ENCODE peak calls at places on chromosomes 11 and 22, in ten cellular contexts. P is activated T-cell treated with anti-CD3 and anti-CD28 coated beads for 1 hour; M is stomach; X is breast epithelium; I is activated CD4-positive, alpha-beta T cell treated with anti-CD3 and anti-CD28 coated beads, Interleukin-2, amount 50 U/mL, for 48 hours; L is GF-D8; Z is stimulated activated CD4-positive, alpha-beta T cell treated with anti-CD3 and anti-CD28 coated beads, Interleukin-12 subunit alpha, Interleukin-12 subunit beta, amount 100 ng/mL, for 24 hours; T is Panc1; W is hypothalamus; D is neural crest cell. U is an unnamed sample.

GRCh38 chr22:40094449-40094848 is 83.3 kb upstream of the TNRC6B start:
- DNase-seq in M (no peak), Z (no peak), I (no peak), T (no peak), P (no peak), D (no peak), X (no peak), L (no peak), W (no peak), U (no peak)

GRCh38 chr11:14073821-14074529 is 111.5 kb downstream of the SPON1 start:
- DNase-seq in X (no peak), Z (no peak), W (no peak), D (no peak), P (no peak), L (no peak), T (no peak), M (no peak), I (no peak), U (no peak)

GRCh38 chr11:117410861-117411725 is 83.4 kb downstream of the CEP164 start:
- DNase-seq in L (no peak), T (no peak), X (no peak), I (no peak), Z (no peak), D (no peak), W (no peak), M (no peak), P (no peak), U (no peak)

GRCh38 chr11:62611705-62612365 is 740 bp downstream of the EML3 start:
- DNase-seq in X (no peak), M (peak; percentile 57), L (no peak), D (no peak), I (peak; percentile 65), T (no peak), W (peak; percentile 15), Z (peak; percentile 47), P (no peak), U (peak; percentile 77)

GRCh38 chr11:2820976-2821375 is 64.6 kb downstream of the CDKN1C start:
- DNase-seq in W (no peak), M (no peak), T (no peak), Z (no peak), X (no peak), D (no peak), I (no peak), P (no peak), L (no peak), U (no peak)

GRCh38 chr11:64314146-64314804 is 3.1 kb downstream of the TRMT112 start:
- DNase-seq in Z (no peak), D (no peak), W (no peak), T (no peak), P (no peak), I (no peak), M (no peak), X (no peak), L (no peak), U (no peak)

GRCh38 chr11:72807021-72807693 is 7.1 kb upstream of the ATG16L2 start:
- DNase-seq in T (no peak), P (no peak), D (no peak), W (no peak), I (no peak), X (no peak), Z (no peak), L (peak; percentile 83), M (no peak), U (peak; percentile 39)

GRCh38 chr11:3164138-3164539 is 971 bp downstream of the OSBPL5 start:
- DNase-seq in X (no peak), P (no peak), I (no peak), D (no peak), W (no peak), L (no peak), Z (no peak), M (no peak), T (no peak), U (no peak)

GRCh38 chr11:33379931-33380330 is 122.8 kb downstream of the HIPK3 start:
- DNase-seq in W (no peak), X (no peak), T (no peak), L (no peak), I (no peak), Z (no peak), M (no peak), D (no peak), P (no peak), U (no peak)

GRCh38 chr11:30561691-30562412 is 24.3 kb downstream of the MPPED2 start:
- DNase-seq in Z (no peak), M (no peak), T (no peak), I (no peak), X (no peak), D (no peak), P (no peak), L (no peak), W (no peak), U (no peak)

GRCh38 chr11:112564228-112564955 is 303.7 kb upstream of the PLET1 start:
- DNase-seq in Z (no peak), M (no peak), D (no peak), P (no peak), W (peak; percentile 2), L (no peak), X (no peak), T (no peak), I (no peak), U (no peak)

GRCh38 chr11:131373326-131373725 is 2.9 kb downstream of the NTM start:
- DNase-seq in X (no peak), L (no peak), T (no peak), I (no peak), P (no peak), M (no peak), Z (no peak), W (no peak), D (no peak), U (no peak)

GRCh38 chr11:48093795-48094642 is 113.7 kb downstream of the PTPRJ start:
- DNase-seq in X (no peak), I (no peak), P (no peak), T (no peak), W (no peak), M (no peak), D (no peak), Z (no peak), L (no peak), U (no peak)

GRCh38 chr11:68337399-68337835 is 25.0 kb downstream of the LRP5 start:
- DNase-seq in D (no peak), W (no peak), Z (no peak), X (no peak), L (peak; percentile 71), P (no peak), I (peak; percentile 23), M (no peak), T (no peak), U (no peak)

GRCh38 chr11:130634981-130635473 is 186.6 kb downstream of the ADAMTS15 start:
- DNase-seq in P (no peak), I (no peak), T (peak; percentile 88), W (no peak), Z (no peak), D (no peak), L (no peak), X (no peak), M (no peak), U (peak; percentile 44)

GRCh38 chr11:93844568-93844967 is 5.8 kb downstream of the VSTM5 start:
- DNase-seq in Z (no peak), M (no peak), P (no peak), X (no peak), L (no peak), D (no peak), T (no peak), W (no peak), I (no peak), U (peak; percentile 7)

GRCh38 chr11:1297576-1298473 is 11.6 kb downstream of the TOLLIP start:
- DNase-seq in D (no peak), X (peak; percentile 42), W (no peak), T (no peak), P (no peak), Z (no peak), M (peak; percentile 72), I (no peak), L (no peak), U (no peak)

GRCh38 chr11:129785383-129786111 is 30.1 kb upstream of the TMEM45B start:
- DNase-seq in P (no peak), D (no peak), L (peak; percentile 35), T (no peak), M (no peak), W (no peak), Z (no peak), I (peak; percentile 14), X (no peak), U (peak; percentile 8)

GRCh38 chr11:10975287-10975721 is 117.5 kb upstream of the ZBED5 start:
- DNase-seq in Z (no peak), P (no peak), X (no peak), M (no peak), W (no peak), I (no peak), D (no peak), L (no peak), T (no peak), U (no peak)

GRCh38 chr22:37472418-37473006 is 13.7 kb downstream of the MFNG start:
- DNase-seq in L (no peak), D (peak; percentile 35), Z (no peak), I (peak; percentile 49), P (peak; percentile 34), W (no peak), X (no peak), T (no peak), M (peak; percentile 67), U (no peak)

GRCh38 chr22:22818861-22819855 is 68.5 kb upstream of the IGLL5 start:
- DNase-seq in W (no peak), D (no peak), Z (no peak), T (no peak), X (no peak), M (no peak), P (no peak), I (peak; percentile 31), L (no peak), U (no peak)

GRCh38 chr11:94217705-94218104 is 86.7 kb upstream of the IZUMO1R start:
- DNase-seq in Z (no peak), X (no peak), P (no peak), W (no peak), I (no peak), T (no peak), M (no peak), D (no peak), L (no peak), U (no peak)